ENCODE peak calls at places on chromosomes 16 and 17, in four cellular contexts. One of them, this sample, is unnamed.

GRCh38 chr16:89159850-89160354 is 11.6 kb upstream of the CDH15 start:
- DNase-seq in GM12878: no peak
- DNase-seq in K562: no peak
- DNase-seq in HepG2: no peak
- DNase-seq in this sample: no peak

GRCh38 chr16:52489894-52490293 is 57.0 kb downstream of the TOX3 start:
- DNase-seq in HepG2: no peak
- DNase-seq in K562: no peak
- DNase-seq in GM12878: no peak
- DNase-seq in this sample: no peak

GRCh38 chr16:83831451-83831987 is 23.7 kb downstream of the HSBP1 start:
- DNase-seq in HepG2: no peak
- DNase-seq in K562: no peak
- DNase-seq in GM12878: no peak
- DNase-seq in this sample: no peak

GRCh38 chr17:19295478-19296200 is 58.5 kb downstream of the EPN2 start:
- DNase-seq in K562: no peak
- DNase-seq in GM12878: no peak
- DNase-seq in HepG2: no peak
- DNase-seq in this sample: no peak

GRCh38 chr16:11554054-11554453 is 32.7 kb downstream of the LITAF start:
- DNase-seq in GM12878: no peak
- DNase-seq in K562: no peak
- DNase-seq in HepG2: no peak
- DNase-seq in this sample: no peak

GRCh38 chr17:76124582-76125390 is 16.3 kb downstream of the FOXJ1 start:
- DNase-seq in K562: peak
- DNase-seq in HepG2: no peak
- DNase-seq in GM12878: no peak
- DNase-seq in this sample: peak

GRCh38 chr17:10126554-10127493 is 71.6 kb downstream of the GAS7 start:
- DNase-seq in HepG2: no peak
- DNase-seq in GM12878: no peak
- DNase-seq in K562: no peak
- DNase-seq in this sample: no peak

GRCh38 chr16:2860826-2861567 is 3.0 kb upstream of the PRSS22 start:
- DNase-seq in K562: peak
- DNase-seq in HepG2: no peak
- DNase-seq in GM12878: no peak
- DNase-seq in this sample: no peak

GRCh38 chr16:15810411-15810810 is 46.4 kb downstream of the MYH11 start:
- DNase-seq in GM12878: no peak
- DNase-seq in K562: no peak
- DNase-seq in HepG2: no peak
- DNase-seq in this sample: no peak

GRCh38 chr16:14372471-14372870 is 257.6 kb downstream of the PARN start:
- DNase-seq in K562: no peak
- DNase-seq in HepG2: no peak
- DNase-seq in GM12878: no peak
- DNase-seq in this sample: peak

GRCh38 chr16:48720266-48720665 is 110.3 kb upstream of the N4BP1 start:
- DNase-seq in GM12878: no peak
- DNase-seq in HepG2: peak
- DNase-seq in K562: no peak
- DNase-seq in this sample: peak

GRCh38 chr17:27452828-27453227 is 3.4 kb upstream of the KSR1 start:
- DNase-seq in GM12878: no peak
- DNase-seq in K562: no peak
- DNase-seq in HepG2: no peak
- DNase-seq in this sample: no peak

GRCh38 chr16:72620348-72620747 is 427.6 kb downstream of the ZFHX3 start:
- DNase-seq in HepG2: no peak
- DNase-seq in K562: no peak
- DNase-seq in GM12878: no peak
- DNase-seq in this sample: no peak

GRCh38 chr17:72502111-72502939 is 381.5 kb downstream of the SOX9 start:
- DNase-seq in GM12878: no peak
- DNase-seq in K562: no peak
- DNase-seq in HepG2: peak
- DNase-seq in this sample: no peak

GRCh38 chr17:17971431-17972125 is 622 bp downstream of the TOM1L2 start:
- DNase-seq in K562: no peak
- DNase-seq in HepG2: no peak
- DNase-seq in GM12878: no peak
- DNase-seq in this sample: no peak

GRCh38 chr16:84995666-84996065 is 15.7 kb downstream of the ZDHHC7 start:
- DNase-seq in HepG2: no peak
- DNase-seq in K562: no peak
- DNase-seq in GM12878: no peak
- DNase-seq in this sample: no peak

GRCh38 chr17:35749560-35750412 is 3.3 kb downstream of the GAS2L2 start:
- DNase-seq in K562: peak
- DNase-seq in GM12878: no peak
- DNase-seq in HepG2: no peak
- DNase-seq in this sample: peak
- TF ChIP-seq TCF7 in K562: no peak
- TF ChIP-seq TCF7 in GM12878: no peak
- TF ChIP-seq TCF7 in HepG2: no peak
- TF ChIP-seq TCF7 in this sample: no peak

DNA sequence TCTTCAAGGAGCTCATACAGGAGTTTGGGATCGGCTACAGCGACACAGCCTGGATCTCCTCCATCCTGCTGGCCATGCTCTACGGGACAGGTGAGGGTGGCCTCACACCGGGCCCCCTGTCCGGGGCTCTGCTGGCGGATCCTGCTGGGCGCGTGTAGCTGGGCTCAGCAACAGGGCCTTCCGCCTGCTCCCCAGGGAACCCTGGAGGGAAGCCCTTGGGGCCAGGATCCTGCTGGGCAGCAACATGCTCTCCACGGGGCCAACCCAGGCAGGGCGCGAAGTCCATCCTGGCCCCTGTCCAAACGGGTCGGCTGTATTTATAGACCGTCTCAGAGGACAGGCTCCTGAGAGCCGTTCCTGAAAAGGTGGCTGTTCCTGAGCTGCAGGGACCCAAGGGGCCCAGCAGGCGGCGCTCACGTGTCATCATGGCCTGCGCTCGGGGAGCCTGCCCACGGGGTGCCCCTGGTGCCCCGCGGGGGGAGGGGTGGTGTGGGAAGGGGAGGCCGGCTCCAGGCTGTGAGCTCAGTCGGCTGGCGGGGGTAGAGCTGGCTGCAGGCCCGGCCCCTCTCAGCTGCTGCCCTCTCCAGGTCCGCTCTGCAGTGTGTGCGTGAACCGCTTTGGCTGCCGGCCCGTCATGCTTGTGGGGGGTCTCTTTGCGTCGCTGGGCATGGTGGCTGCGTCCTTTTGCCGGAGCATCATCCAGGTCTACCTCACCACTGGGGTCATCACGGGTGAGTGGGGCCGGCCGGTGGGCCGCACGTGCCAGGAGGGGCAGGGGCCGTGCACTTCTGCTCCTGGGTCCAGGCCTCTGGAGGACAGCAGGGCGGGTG is 7.5 kb downstream of the SLC16A3 start:
- DNase-seq in HepG2: peak
- DNase-seq in GM12878: no peak
- DNase-seq in K562: peak
- DNase-seq in this sample: peak
- TF ChIP-seq TCF7 in HepG2: no peak
- TF ChIP-seq TCF7 in GM12878: no peak
- TF ChIP-seq TCF7 in K562: no peak
- TF ChIP-seq TCF7 in this sample: no peak

GRCh38 chr17:57606111-57606875 is 138.8 kb downstream of the CCDC182 start:
- DNase-seq in GM12878: no peak
- DNase-seq in HepG2: no peak
- DNase-seq in K562: no peak
- DNase-seq in this sample: no peak

GRCh38 chr17:57608369-57609124 is 136.6 kb downstream of the CCDC182 start:
- DNase-seq in GM12878: no peak
- DNase-seq in HepG2: no peak
- DNase-seq in K562: no peak
- DNase-seq in this sample: no peak

GRCh38 chr17:57607553-57608120 is 137.5 kb downstream of the CCDC182 start:
- DNase-seq in HepG2: no peak
- DNase-seq in GM12878: no peak
- DNase-seq in K562: no peak
- DNase-seq in this sample: no peak

GRCh38 chr17:57609878-57610270 is 135.2 kb downstream of the CCDC182 start:
- DNase-seq in HepG2: peak
- DNase-seq in GM12878: no peak
- DNase-seq in K562: no peak
- DNase-seq in this sample: no peak

DNA sequence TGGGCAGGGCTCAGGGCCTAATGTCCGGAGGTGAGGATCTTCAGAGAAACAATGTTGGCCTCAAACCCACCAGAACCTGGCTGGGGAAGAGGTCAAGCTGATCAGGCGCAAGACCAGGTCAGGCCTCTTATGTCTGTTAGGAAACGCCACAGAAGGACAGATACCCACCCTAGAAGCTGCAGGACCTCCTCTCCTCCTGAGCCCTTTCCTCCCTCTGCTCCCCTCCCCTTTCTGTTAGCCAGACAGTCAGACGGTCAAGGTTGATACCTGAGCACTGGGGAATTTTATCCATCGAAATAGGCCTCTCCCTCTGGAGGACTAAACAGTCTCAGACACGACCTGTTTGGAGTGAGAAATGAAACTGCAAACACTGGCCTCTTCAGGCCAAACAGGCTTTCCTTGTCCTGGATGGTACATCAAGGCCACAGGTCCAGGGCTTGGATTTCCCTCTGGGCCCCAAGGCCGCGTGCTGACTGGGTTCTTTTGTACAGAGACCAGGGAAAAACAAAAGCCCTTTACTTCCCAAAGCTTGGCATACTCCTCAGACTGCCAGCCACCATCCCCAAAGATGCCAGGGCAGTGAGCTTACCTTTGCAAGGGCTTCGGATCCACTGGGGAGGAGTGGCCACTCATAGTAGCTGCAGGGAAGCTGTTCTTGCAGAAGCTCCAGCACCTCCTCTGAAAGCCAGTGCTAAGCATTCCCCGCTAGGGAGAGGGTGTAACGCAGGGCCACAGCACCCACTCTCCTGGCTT is 135.8 kb downstream of the CCDC182 start:
- DNase-seq in HepG2: peak
- DNase-seq in K562: no peak
- DNase-seq in GM12878: no peak
- DNase-seq in this sample: no peak
- TF ChIP-seq TCF7 in HepG2: peak
- TF ChIP-seq TCF7 in K562: no peak
- TF ChIP-seq TCF7 in GM12878: no peak
- TF ChIP-seq TCF7 in this sample: no peak

DNA sequence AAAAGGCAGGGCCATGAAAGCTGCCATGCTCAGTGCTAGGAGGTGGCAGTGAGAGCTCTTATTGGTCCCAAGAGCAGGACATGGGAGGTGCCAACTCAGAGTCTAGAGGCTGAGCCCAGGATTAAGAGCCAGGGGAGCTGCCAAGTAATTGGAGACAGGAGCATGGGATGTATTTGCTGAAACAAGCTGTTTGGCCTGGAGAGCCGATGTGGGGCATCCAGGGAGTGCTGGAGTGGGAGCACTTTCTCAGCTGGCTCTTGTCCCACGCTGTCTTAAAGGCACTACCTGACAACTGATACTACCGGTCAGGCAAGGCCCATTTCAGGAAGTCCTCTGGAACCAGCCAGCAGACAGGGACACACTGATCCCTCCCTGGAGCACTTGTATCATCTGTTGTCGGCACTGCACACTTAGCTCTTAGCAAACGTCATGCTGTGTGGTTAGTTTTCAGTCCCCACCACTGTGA is 19.3 kb downstream of the ANKFN1 start:
- DNase-seq in GM12878: no peak
- DNase-seq in HepG2: no peak
- DNase-seq in K562: no peak
- DNase-seq in this sample: no peak
- TF ChIP-seq TCF7 in GM12878: no peak
- TF ChIP-seq TCF7 in HepG2: no peak
- TF ChIP-seq TCF7 in K562: no peak
- TF ChIP-seq TCF7 in this sample: no peak

GRCh38 chr17:16286947-16287562 is 66.2 kb downstream of the CENPV start:
- DNase-seq in GM12878: peak
- DNase-seq in K562: no peak
- DNase-seq in HepG2: no peak
- DNase-seq in this sample: peak

GRCh38 chr17:16286009-16286946 is 67.0 kb downstream of the CENPV start:
- DNase-seq in HepG2: peak
- DNase-seq in K562: peak
- DNase-seq in GM12878: peak
- DNase-seq in this sample: no peak

GRCh38 chr17:16285646-16286008 is 67.6 kb downstream of the CENPV start:
- DNase-seq in GM12878: no peak
- DNase-seq in K562: no peak
- DNase-seq in HepG2: no peak
- DNase-seq in this sample: peak

GRCh38 chr17:16287563-16288027 is 65.7 kb downstream of the CENPV start:
- DNase-seq in K562: no peak
- DNase-seq in HepG2: peak
- DNase-seq in GM12878: peak
- DNase-seq in this sample: no peak

DNA sequence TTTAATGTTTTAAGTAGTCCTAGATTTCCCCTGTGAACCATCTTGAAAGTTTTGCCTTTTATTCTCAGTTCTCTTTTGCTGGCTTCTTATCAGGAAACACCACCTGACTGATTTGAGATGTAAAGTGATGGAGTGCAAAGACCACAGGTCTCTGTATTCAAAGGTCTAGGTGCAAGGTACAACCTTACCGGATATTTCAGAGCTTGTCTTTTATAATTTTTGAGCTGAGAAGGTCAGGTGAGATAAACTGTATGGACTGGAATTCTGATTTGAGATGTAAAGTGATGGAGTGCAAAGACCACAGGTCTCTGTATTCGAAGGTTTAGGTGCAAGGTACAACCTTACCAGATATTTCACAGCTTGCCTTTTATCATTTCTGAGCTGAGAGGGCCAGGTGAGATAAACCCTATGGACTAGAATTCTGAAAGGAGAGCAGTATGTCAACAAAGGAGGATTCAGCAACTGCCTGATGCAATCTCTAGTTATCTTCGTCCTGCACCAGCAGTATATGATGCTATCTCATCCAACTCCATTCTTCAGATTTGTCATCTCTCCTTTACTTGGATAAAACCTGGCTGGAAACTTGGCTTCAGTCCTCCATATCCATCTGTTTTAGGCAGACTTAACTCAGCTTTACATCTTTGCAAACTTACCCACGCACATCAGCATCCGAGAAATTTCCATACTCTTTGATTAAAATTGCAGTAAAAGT is 64.3 kb downstream of the CENPV start:
- DNase-seq in HepG2: peak
- DNase-seq in K562: no peak
- DNase-seq in GM12878: no peak
- DNase-seq in this sample: no peak
- TF ChIP-seq TCF7 in HepG2: peak
- TF ChIP-seq TCF7 in K562: no peak
- TF ChIP-seq TCF7 in GM12878: no peak
- TF ChIP-seq TCF7 in this sample: no peak